ENCODE peak calls at places on chromosomes 4 and X, in five cellular contexts. G is IMR-90, L is mesenchymal stem cell, O is trophoblast cell, K is H1. F is an unnamed sample.

GRCh38 chrX:68163446-68163845 is 269.8 kb downstream of the OPHN1 start:
- DNase-seq in G (peak; percentile 35), L (peak; percentile 14), O (no peak), K (no peak), F (no peak)

GRCh38 chrX:129717902-129718301 is 20.9 kb upstream of the XPNPEP2 start:
- DNase-seq in G (peak; percentile 78), L (peak; percentile 75), O (no peak), K (no peak), F (no peak)

GRCh38 chrX:74232859-74233258 is 71.1 kb upstream of the ZCCHC13 start:
- DNase-seq in G (peak; percentile 23), L (peak; percentile 24), O (peak; percentile 11), K (no peak), F (no peak)

GRCh38 chrX:118839334-118839958 is 15.8 kb downstream of the ZCCHC12 start:
- DNase-seq in G (peak; percentile 6), L (peak; percentile 55), O (no peak), K (peak; percentile 93), F (peak; percentile 62)

GRCh38 chr4:93772858-93773257 is 55.7 kb upstream of the ATOH1 start:
- DNase-seq in G (no peak), L (no peak), O (no peak), K (no peak), F (no peak)

GRCh38 chr4:11228575-11228974 is 200.1 kb downstream of the HS3ST1 start:
- DNase-seq in G (no peak), L (no peak), O (peak; percentile 58), K (no peak), F (no peak)

GRCh38 chr4:53227451-53227850 is 138.4 kb downstream of the SCFD2 start:
- DNase-seq in G (no peak), L (no peak), O (no peak), K (no peak), F (no peak)

GRCh38 chrX:19636989-19637388 is 121.7 kb upstream of the MAP3K15 start:
- DNase-seq in G (no peak), L (no peak), O (no peak), K (no peak), F (no peak)

GRCh38 chrX:133897593-133898163 is 87.7 kb downstream of the GPC3 start:
- DNase-seq in G (no peak), L (no peak), O (no peak), K (no peak), F (no peak)

GRCh38 chrX:124506031-124506430 is 159.7 kb downstream of the SH2D1A start:
- DNase-seq in G (no peak), L (peak; percentile 82), O (no peak), K (no peak), F (no peak)

GRCh38 chrX:132077414-132077813 is 50.4 kb downstream of the FRMD7 start:
- DNase-seq in G (no peak), L (no peak), O (no peak), K (no peak), F (no peak)

GRCh38 chr4:72567821-72568620 is 1.0 kb downstream of the ADAMTS3 start:
- DNase-seq in G (peak; percentile 77), L (peak; percentile 86), O (peak; percentile 82), K (peak; percentile 75), F (peak; percentile 78)

GRCh38 chrX:10512741-10513140 is 107.6 kb downstream of the MID1 start:
- DNase-seq in G (no peak), L (no peak), O (no peak), K (no peak), F (no peak)

GRCh38 chrX:140132937-140133336 is 167.6 kb upstream of the CXorf66 start:
- DNase-seq in G (no peak), L (no peak), O (no peak), K (no peak), F (no peak)

GRCh38 chrX:18428006-18428405 is 2.6 kb downstream of the CDKL5 start:
- DNase-seq in G (no peak), L (no peak), O (no peak), K (no peak), F (no peak)

DNA sequence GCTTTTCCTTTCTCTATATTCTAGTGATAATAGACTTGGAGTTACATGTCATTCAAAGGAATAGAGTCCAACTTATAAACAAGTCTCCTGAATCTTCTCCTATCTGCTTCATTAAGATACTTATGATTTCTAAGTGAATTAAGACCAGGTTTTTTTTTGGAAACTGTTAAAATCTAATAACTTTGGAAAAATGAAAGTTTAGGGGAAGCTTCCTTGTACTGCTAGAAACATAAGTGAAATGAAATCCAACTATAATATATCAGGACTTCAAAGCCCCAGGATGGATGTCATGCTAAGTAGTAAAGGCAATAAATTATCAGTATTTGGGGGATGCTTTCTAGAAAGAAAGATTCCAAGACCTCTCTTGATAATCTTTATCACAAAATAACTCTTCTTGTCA is 24.8 kb downstream of the GRIA2 start:
- DNase-seq in G (no peak), L (no peak), O (no peak), K (no peak), F (no peak)
- H2AFZ ChIP-seq in G (no peak overlapping the region), L (no peak overlapping the region), O (no peak overlapping the region), K (no peak overlapping the region), F (no peak overlapping the region)

GRCh38 chr4:23887989-23888388 is 1.9 kb downstream of the PPARGC1A start:
- DNase-seq in G (no peak), L (no peak), O (no peak), K (no peak), F (no peak)
- H3K4me3 ChIP-seq in G (no peak overlapping the region), L (peak overlapping the region; percentile 79), O (no peak overlapping the region), K (no peak overlapping the region), F (no peak overlapping the region)

GRCh38 chr4:159227378-159227777 is 124.5 kb downstream of the RAPGEF2 start:
- DNase-seq in G (peak; percentile 39), L (peak; percentile 54), O (no peak), K (no peak), F (no peak)
- H3K14ac ChIP-seq in G (peak overlapping the region; percentile 92), L (no peak overlapping the region), O (peak overlapping the region; percentile 7), K (no peak overlapping the region), F (no peak overlapping the region)

GRCh38 chr4:177321647-177322046 is 12.0 kb downstream of the NEIL3 start:
- DNase-seq in G (no peak), L (no peak), O (no peak), K (no peak), F (no peak)
- H2AFZ ChIP-seq in G (no peak overlapping the region), L (no peak overlapping the region), O (no peak overlapping the region), K (no peak overlapping the region), F (no peak overlapping the region)

F was measured in neuronal stem cell.